ENCODE peak calls at places on chromosomes 16 and 17, in five cellular contexts. T is fibroblast of lung, Z is fibroblast of villous mesenchyme, J is cardiac muscle cell, F is GM12865. M is an unnamed sample.

GRCh38 chr17:12730931-12731521 is 58.3 kb upstream of the ARHGAP44 start:
- DNase-seq in T (peak; percentile 51), Z (peak; percentile 70), J (peak; percentile 37), F (no peak), M (no peak)

GRCh38 chr17:37856245-37856644 is 68.0 kb upstream of the TBC1D3K start:
- DNase-seq in T (no peak), Z (no peak), J (no peak), F (peak; percentile 28), M (no peak)

GRCh38 chr17:75774471-75774987 is 9.5 kb upstream of the GALK1 start:
- DNase-seq in T (no peak), Z (no peak), J (no peak), F (no peak), M (no peak)

GRCh38 chr17:29149431-29150064 is 30.6 kb downstream of the MYO18A start:
- DNase-seq in T (no peak), Z (no peak), J (peak; percentile 78), F (peak; percentile 84), M (no peak)

GRCh38 chr16:14346278-14347142 is 275.4 kb downstream of the MRTFB start:
- DNase-seq in T (no peak), Z (no peak), J (no peak), F (no peak), M (no peak)

GRCh38 chr17:44900894-44901293 is 1.6 kb upstream of the EFTUD2 start:
- DNase-seq in T (peak; percentile 90), Z (peak; percentile 63), J (peak; percentile 95), F (no peak), M (no peak)

GRCh38 chr16:6020162-6020980 is 922.8 kb upstream of the EEF2KMT start:
- DNase-seq in T (no peak), Z (no peak), J (no peak), F (no peak), M (no peak)

GRCh38 chr17:72063262-72063661 is 57.6 kb upstream of the SOX9 start:
- DNase-seq in T (no peak), Z (no peak), J (no peak), F (no peak), M (no peak)

GRCh38 chr16:63187638-63188037 is 1151.4 kb upstream of the CDH8 start:
- DNase-seq in T (no peak), Z (no peak), J (no peak), F (no peak), M (no peak)

GRCh38 chr17:8420041-8420934 is 15.4 kb upstream of the NDEL1 start:
- DNase-seq in T (peak; percentile 85), Z (peak; percentile 79), J (peak; percentile 91), F (no peak), M (no peak)

GRCh38 chr17:16353702-16354174 is 469 bp upstream of the CENPV start:
- DNase-seq in T (no peak), Z (no peak), J (no peak), F (no peak), M (no peak)

GRCh38 chr16:15874745-15875314 is 13.6 kb downstream of the CEP20 start:
- DNase-seq in T (peak; percentile 87), Z (peak; percentile 77), J (peak; percentile 82), F (peak; percentile 30), M (no peak)

GRCh38 chr16:17354121-17354750 is 116.5 kb downstream of the XYLT1 start:
- DNase-seq in T (no peak), Z (no peak), J (no peak), F (no peak), M (no peak)

GRCh38 chr17:79721993-79722671 is 8.6 kb upstream of the ENPP7 start:
- DNase-seq in T (no peak), Z (no peak), J (peak; percentile 15), F (no peak), M (no peak)
- TF ChIP-seq CTCF in T (no peak), Z (peak; percentile 25), J (peak; percentile 9), F (peak; percentile 3), M (no peak)

GRCh38 chr16:64983983-64984382 is 137.9 kb downstream of the CDH11 start:
- DNase-seq in T (peak; percentile 85), Z (peak; percentile 94), J (peak; percentile 86), F (peak; percentile 6), M (peak; percentile 24)

GRCh38 chr16:64983226-64983625 is 138.6 kb downstream of the CDH11 start:
- DNase-seq in T (no peak), Z (no peak), J (no peak), F (no peak), M (no peak)

GRCh38 chr16:64977211-64977920 is 144.5 kb downstream of the CDH11 start:
- DNase-seq in T (no peak), Z (peak; percentile 25), J (no peak), F (no peak), M (no peak)

GRCh38 chr16:64981568-64982281 is 140.1 kb downstream of the CDH11 start:
- DNase-seq in T (no peak), Z (no peak), J (no peak), F (no peak), M (no peak)

GRCh38 chr16:64982581-64982980 is 139.3 kb downstream of the CDH11 start:
- DNase-seq in T (peak; percentile 37), Z (peak; percentile 36), J (peak; percentile 54), F (no peak), M (no peak)
- TF ChIP-seq CTCF in T (no peak), Z (no peak), J (no peak), F (no peak), M (no peak)

DNA sequence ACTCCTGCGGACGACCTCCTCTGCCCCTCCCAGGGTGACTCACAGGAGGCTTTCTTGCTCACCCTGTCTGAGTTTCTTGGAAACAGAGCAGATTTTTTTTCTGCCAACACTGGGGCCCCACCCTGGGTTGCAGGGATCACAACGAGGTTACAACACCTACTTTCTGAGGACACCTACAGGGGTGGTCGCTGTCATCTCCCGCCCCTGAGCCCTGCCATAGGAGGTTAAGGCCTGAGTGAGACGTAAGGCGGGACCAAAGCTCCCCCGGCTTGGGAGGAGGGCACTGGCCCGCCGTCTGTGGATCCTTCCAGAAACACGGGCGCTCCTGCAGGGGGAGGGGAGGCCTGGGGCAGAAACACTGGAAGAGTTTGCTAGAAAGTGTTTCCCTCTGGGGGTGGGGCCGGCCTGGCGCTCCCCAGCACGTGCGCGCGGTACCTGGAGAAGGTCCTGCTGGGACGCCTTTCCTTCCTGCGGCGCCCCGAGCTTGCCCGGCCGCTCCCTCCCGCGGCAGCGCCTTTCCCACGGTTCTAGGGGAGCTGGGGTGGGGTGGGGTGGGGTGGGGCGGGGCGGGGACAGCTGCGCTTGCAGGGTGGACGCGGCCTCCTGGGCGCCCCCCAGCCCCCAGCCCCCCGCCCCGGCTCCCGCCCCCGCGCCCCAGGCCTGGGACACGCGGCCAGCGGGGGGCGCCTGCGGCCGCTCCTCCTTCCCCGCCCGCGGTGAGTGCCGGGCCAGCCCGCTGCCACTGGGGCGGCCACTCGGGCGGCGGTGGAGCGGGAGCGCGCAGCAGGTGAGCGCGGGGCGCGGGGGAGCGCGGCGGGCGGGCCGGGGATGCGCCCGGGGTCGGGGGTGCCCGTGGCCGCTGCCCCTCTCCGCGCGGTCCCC is 20.7 kb upstream of the ADCY7 start:
- DNase-seq in T (peak; percentile 71), Z (peak; percentile 73), J (peak; percentile 48), F (peak; percentile 61), M (peak; percentile 60)
- TF ChIP-seq CTCF in T (no peak), Z (no peak), J (no peak), F (peak; percentile 35), M (no peak)

GRCh38 chr17:38885728-38886642 is 16.1 kb downstream of the LASP1 start:
- DNase-seq in T (peak; percentile 59), Z (no peak), J (peak; percentile 46), F (no peak), M (no peak)
- TF ChIP-seq CTCF in T (no peak), Z (no peak), J (no peak), F (no peak), M (no peak)

GRCh38 chr17:82081966-82082365 is 16.1 kb downstream of the FASN start:
- DNase-seq in T (no peak), Z (no peak), J (no peak), F (no peak), M (no peak)
- TF ChIP-seq CTCF in T (no peak), Z (no peak), J (no peak), F (no peak), M (no peak)

GRCh38 chr16:31373235-31373634 is 18.3 kb downstream of the ITGAX start:
- DNase-seq in T (no peak), Z (no peak), J (no peak), F (no peak), M (no peak)
- TF ChIP-seq CTCF in T (no peak), Z (no peak), J (no peak), F (no peak), M (no peak)

GRCh38 chr17:57735707-57736106 is 9.4 kb downstream of the CCDC182 start:
- DNase-seq in T (no peak), Z (no peak), J (no peak), F (peak; percentile 31), M (no peak)
- TF ChIP-seq CTCF in T (no peak), Z (no peak), J (no peak), F (peak; percentile 37), M (no peak)

GRCh38 chr16:89704281-89704680 is 2.8 kb upstream of the SPATA2L start:
- DNase-seq in T (no peak), Z (no peak), J (no peak), F (peak; percentile 9), M (no peak)

GRCh38 chr16:89705006-89705405 is 3.5 kb upstream of the SPATA2L start:
- DNase-seq in T (no peak), Z (no peak), J (no peak), F (no peak), M (no peak)

GRCh38 chr16:89700649-89701424 is 668 bp downstream of the SPATA2L start:
- DNase-seq in T (peak; percentile 15), Z (peak; percentile 56), J (peak; percentile 36), F (peak; percentile 70), M (peak; percentile 67)

GRCh38 chr16:89700100-89700648 is 1.3 kb downstream of the SPATA2L start:
- DNase-seq in T (peak; percentile 98), Z (peak; percentile 99), J (peak; percentile 98), F (peak; percentile 99), M (peak; percentile 100)

DNA sequence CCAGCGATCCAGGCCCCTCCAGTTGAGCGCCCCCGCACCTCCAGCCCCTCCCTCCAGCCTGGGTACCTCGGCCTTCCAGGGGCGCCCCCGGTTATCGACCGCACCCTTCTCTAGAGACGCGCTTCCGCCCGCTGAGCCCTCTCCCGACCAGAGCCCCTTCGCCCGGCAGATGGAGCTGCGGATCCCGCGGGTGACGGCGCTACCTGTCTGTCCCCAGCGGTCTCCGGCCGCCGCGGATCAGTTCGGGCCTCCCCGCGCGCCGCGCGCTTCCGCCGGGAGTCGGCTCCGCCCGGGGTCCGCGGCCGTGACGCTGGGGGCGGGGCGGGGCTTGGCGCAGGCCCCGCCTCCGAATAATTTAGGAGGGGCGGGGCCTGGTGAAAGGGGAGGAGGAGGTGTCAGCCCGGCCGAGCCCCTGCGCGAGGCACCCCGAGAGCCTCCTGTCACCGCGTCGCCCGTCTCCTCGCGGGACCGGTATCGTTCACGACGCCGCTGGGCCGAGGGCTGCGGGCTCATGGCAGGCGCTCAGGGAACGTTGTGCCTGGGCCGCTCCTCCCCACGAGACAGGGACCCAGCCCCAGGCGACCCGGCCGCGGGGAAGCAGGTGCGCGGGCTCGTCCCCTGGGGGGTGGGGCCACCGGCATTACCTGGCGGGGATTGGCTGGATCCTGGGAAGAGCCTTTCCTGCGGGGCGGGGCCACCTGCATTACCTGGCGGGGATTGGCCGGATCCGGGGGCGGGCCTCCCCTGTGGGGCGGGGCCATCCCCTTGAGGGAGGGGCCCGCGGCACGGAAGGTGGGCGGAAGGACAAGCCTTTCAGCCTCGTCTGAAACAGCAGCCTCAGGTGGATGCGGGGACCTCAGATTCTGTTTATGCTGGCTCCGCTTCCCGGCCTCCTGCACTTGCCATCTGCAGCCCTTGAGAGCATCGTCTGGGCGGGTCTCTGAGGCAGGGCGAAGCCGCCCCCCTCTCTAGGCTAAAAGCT is at the start of gene SPATA2L:
- DNase-seq in T (peak; percentile 64), Z (peak; percentile 77), J (peak; percentile 82), F (peak; percentile 98), M (peak; percentile 94)
- TF ChIP-seq CTCF in T (no peak), Z (peak; percentile 13), J (no peak), F (peak; percentile 32), M (no peak)

GRCh38 chr17:27631897-27632725 is 1.1 kb downstream of the LGALS9 start:
- DNase-seq in T (no peak), Z (no peak), J (no peak), F (peak; percentile 26), M (no peak)
- TF ChIP-seq CTCF in T (no peak), Z (no peak), J (no peak), F (peak; percentile 17), M (no peak)